ENCODE peak calls at places on chromosomes 13 and 19, in four cellular contexts. K is psoas muscle, L is Peyer's patch, J is lower lobe of right lung. C is an unnamed sample.

GRCh38 chr13:106077017-106077416 is 458.4 kb downstream of the EFNB2 start:
- DNase-seq in K (no peak), J (no peak), L (no peak), C (no peak)

GRCh38 chr19:17286742-17287141 is 5.0 kb downstream of the ANKLE1 start:
- DNase-seq in K (no peak), L (no peak), J (no peak), C (no peak)

GRCh38 chr19:1045247-1045603 is 5.3 kb downstream of the ABCA7 start:
- DNase-seq in J (no peak), K (peak; percentile 64), L (peak; percentile 69), C (no peak)

GRCh38 chr19:35090160-35090794 is 25.3 kb upstream of the FXYD3 start:
- DNase-seq in K (no peak), J (no peak), L (no peak), C (no peak)

GRCh38 chr19:29653398-29653797 is 11.9 kb upstream of the PLEKHF1 start:
- DNase-seq in K (no peak), L (no peak), J (no peak), C (no peak)

GRCh38 chr19:7230826-7231225 is 63.4 kb downstream of the INSR start:
- DNase-seq in J (no peak), L (no peak), K (peak; percentile 75), C (no peak)

GRCh38 chr13:82657471-82657870 is 1224.8 kb downstream of the SLITRK1 start:
- DNase-seq in J (no peak), L (no peak), K (no peak), C (no peak)

GRCh38 chr13:39144941-39145533 is 106.8 kb downstream of the NHLRC3 start:
- DNase-seq in J (no peak), L (no peak), K (peak; percentile 56), C (peak; percentile 21)

GRCh38 chr19:3632739-3633558 is 6.4 kb upstream of the CACTIN start:
- DNase-seq in J (no peak), K (no peak), L (no peak), C (no peak)

DNA sequence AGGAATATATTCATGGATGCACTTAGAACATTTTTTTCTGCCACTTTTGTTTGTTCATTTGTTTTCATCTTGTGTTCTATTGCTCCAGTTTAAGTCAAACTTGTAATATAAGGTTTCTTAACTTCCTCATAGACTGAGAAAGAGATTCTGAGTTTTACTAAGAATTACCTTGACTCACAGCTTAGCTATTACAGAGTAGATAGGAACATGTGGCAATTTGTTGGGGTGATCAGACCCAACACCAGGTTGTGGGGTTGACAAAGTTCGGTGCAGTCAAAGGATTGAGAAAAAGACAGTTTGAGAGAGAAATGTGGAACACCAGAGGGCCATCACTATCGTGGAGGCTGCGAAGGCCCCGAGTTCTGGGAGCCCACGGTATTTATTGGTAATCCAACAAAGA is 2526.0 kb downstream of the PCDH9 start:
- DNase-seq in J (no peak), K (no peak), L (no peak), C (no peak)
- TF ChIP-seq CTCF in J (no peak), K (no peak), L (no peak), C (no peak)

GRCh38 chr19:41031926-41032325 is 40.8 kb downstream of the CYP2B6 start:
- DNase-seq in L (no peak), K (no peak), J (no peak), C (no peak)

GRCh38 chr19:41027273-41027967 is 36.3 kb downstream of the CYP2B6 start:
- DNase-seq in K (no peak), J (no peak), L (no peak), C (no peak)

GRCh38 chr19:41025871-41026270 is 34.8 kb downstream of the CYP2B6 start:
- DNase-seq in J (no peak), L (no peak), K (no peak), C (no peak)

GRCh38 chr19:41029524-41030432 is 38.7 kb downstream of the CYP2B6 start:
- DNase-seq in K (no peak), J (no peak), L (no peak), C (no peak)

GRCh38 chr19:41030651-41031050 is 39.6 kb downstream of the CYP2B6 start:
- DNase-seq in J (no peak), L (no peak), K (no peak), C (no peak)
- H3K4me3 ChIP-seq in J (no peak overlapping the region), L (no peak overlapping the region), K (no peak overlapping the region), C (no peak overlapping the region)

GRCh38 chr19:39310558-39311311 is 9.9 kb downstream of the LRFN1 start:
- DNase-seq in L (no peak), J (no peak), K (no peak), C (no peak)

GRCh38 chr19:39308531-39309304 is 11.9 kb downstream of the LRFN1 start:
- DNase-seq in L (no peak), K (no peak), J (no peak), C (no peak)

GRCh38 chr19:39306075-39306474 is 9.9 kb downstream of the IFNL1 start:
- DNase-seq in J (no peak), L (no peak), K (no peak), C (no peak)

GRCh38 chr19:39307233-39307821 is 11.1 kb downstream of the IFNL1 start:
- DNase-seq in L (peak; percentile 75), J (peak; percentile 64), K (no peak), C (no peak)

DNA sequence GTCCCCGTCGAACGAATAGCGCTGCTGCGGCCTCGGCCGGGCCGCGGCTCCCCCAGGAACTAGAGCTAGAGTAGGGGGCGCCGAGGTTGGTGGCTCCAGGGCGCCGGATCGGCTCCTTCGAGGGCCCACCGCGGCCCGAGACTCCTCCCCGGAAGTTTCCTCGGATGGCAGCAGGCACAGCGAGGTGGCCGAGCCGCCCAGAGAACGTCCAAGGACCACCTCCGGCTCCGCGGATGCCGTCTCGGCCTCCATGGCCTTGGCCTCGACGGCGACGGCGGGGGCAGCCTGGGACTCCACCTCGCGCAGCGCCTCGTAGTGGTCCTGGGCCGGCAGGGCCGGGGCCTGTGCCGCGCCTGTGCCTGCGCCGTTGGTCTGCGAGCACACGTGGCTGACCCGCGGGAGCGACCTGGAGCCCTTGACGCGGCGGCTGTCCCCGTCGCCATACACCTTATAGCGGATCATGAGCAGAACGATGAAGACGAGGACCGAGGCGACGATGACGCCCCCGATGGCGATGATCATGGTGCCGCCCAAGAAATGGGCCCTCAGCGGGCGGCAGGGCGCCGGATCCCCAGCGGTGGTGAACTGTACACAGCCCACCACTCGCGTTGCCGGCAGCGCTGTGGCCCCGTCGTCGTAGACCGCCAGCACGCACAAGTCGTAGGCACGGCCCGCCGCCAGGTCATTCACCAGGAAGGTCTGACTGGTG is 11.8 kb downstream of the IFNL1 start:
- DNase-seq in J (no peak), K (no peak), L (no peak), C (no peak)
- TF ChIP-seq CTCF in J (no peak), K (no peak), L (no peak), C (no peak)

GRCh38 chr19:11091343-11092153 is 2.3 kb downstream of the LDLR start:
- DNase-seq in K (peak; percentile 59), L (peak; percentile 65), J (peak; percentile 53), C (peak; percentile 82)
- H3K4me3 ChIP-seq in K (peak overlapping the region; percentile 70), L (peak overlapping the region; percentile 70), J (peak overlapping the region; percentile 69), C (peak overlapping the region; percentile 93)

DNA sequence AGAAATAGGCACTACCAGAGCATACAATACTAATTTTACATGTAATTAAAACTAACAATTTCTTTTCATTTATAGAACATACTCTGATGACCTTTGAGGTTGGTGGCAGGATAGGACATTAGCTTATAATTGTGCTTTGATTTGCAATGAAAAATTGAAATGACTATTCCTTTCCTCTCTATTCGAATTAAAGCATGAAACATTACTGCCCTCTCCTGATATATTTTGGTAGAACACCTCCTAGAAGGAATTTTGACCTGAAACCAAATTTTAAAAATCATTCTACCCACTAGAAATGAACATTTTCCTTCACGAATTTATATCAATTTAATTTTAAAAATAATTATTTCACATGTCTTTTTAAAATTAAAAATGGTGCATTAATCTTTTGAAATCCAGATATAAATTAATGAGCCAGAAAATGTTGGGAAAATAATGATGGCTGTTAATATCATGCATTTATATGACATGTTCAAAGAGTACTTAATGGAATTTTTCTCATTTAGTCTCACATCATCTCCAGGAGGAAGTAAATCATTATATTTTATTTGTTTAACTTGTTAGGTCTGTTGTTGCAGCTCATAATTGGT is 556.3 kb upstream of the ARGLU1 start:
- DNase-seq in J (no peak), L (no peak), K (no peak), C (no peak)
- TF ChIP-seq CTCF in J (peak; percentile 65), L (no peak), K (peak; percentile 49), C (no peak)